ENCODE peak calls at places on chromosomes 3 and 15, in four cellular contexts. V, M, U and F are unnamed samples.

GRCh38 chr3:132749786-132750185 is 27.6 kb upstream of the NPHP3 start:
- DNase-seq in V (no peak), M (no peak), U (no peak), F (no peak)

GRCh38 chr15:90414408-90415028 is 26.5 kb downstream of the IQGAP1 start:
- DNase-seq in V (no peak), M (no peak), U (no peak), F (no peak)

GRCh38 chr15:44735482-44736260 is 657 bp upstream of the TRIM69 start:
- DNase-seq in V (no peak), M (no peak), U (no peak), F (no peak)

GRCh38 chr3:195697582-195698324 is 23.0 kb upstream of the MUC20 start:
- DNase-seq in V (peak; percentile 61), M (peak; percentile 81), U (no peak), F (no peak)

GRCh38 chr15:63915209-63915887 is 81.6 kb upstream of the HERC1 start:
- DNase-seq in V (no peak), M (no peak), U (no peak), F (peak; percentile 53)

GRCh38 chr15:77489647-77490046 is 69.0 kb downstream of the HMG20A start:
- DNase-seq in V (no peak), M (no peak), U (no peak), F (no peak)

GRCh38 chr3:172911142-172911541 is 160.6 kb downstream of the ECT2 start:
- DNase-seq in V (peak; percentile 33), M (no peak), U (no peak), F (no peak)

GRCh38 chr3:186901135-186901734 is 29.1 kb upstream of the ST6GAL1 start:
- DNase-seq in V (no peak), M (no peak), U (no peak), F (no peak)

GRCh38 chr3:56629044-56629443 is 54.0 kb downstream of the TASOR start:
- DNase-seq in V (no peak), M (no peak), U (peak; percentile 37), F (no peak)

GRCh38 chr3:126340081-126340511 is 17.1 kb downstream of the KLF15 start:
- DNase-seq in V (no peak), M (no peak), U (no peak), F (no peak)

GRCh38 chr3:54999159-54999558 is 71.3 kb upstream of the LRTM1 start:
- DNase-seq in V (peak; percentile 60), M (peak; percentile 75), U (no peak), F (peak; percentile 24)

GRCh38 chr3:151838574-151839312 is 24.8 kb downstream of the AADAC start:
- DNase-seq in V (peak; percentile 38), M (peak; percentile 40), U (peak; percentile 60), F (peak; percentile 46)

GRCh38 chr3:55668359-55668758 is 181.3 kb upstream of the WNT5A start:
- DNase-seq in V (no peak), M (no peak), U (no peak), F (no peak)

GRCh38 chr3:94009612-94010011 is 18.8 kb downstream of the STX19 start:
- DNase-seq in V (no peak), M (no peak), U (no peak), F (peak; percentile 83)

GRCh38 chr3:186211101-186211500 is 102.2 kb upstream of the ETV5 start:
- DNase-seq in V (no peak), M (no peak), U (no peak), F (no peak)

GRCh38 chr3:89179355-89179997 is 72.1 kb downstream of the EPHA3 start:
- DNase-seq in V (no peak), M (no peak), U (no peak), F (peak; percentile 25)

GRCh38 chr3:51378726-51379125 is 6.4 kb upstream of the MANF start:
- DNase-seq in V (no peak), M (no peak), U (no peak), F (no peak)

GRCh38 chr15:30992073-30992363 is 590 bp upstream of the MTMR10 start:
- DNase-seq in V (no peak), M (no peak), U (no peak), F (no peak)

GRCh38 chr3:57911588-57911987 is 96.6 kb upstream of the FLNB start:
- DNase-seq in V (no peak), M (no peak), U (no peak), F (no peak)

GRCh38 chr3:13279532-13279910 is 140.6 kb downstream of the NUP210 start:
- DNase-seq in V (no peak), M (no peak), U (no peak), F (no peak)